ENCODE peak calls at places on chromosomes 6 and 20, in six cellular contexts. One of them, this sample, is unnamed.

GRCh38 chr20:48184229-48184628 is 398.9 kb upstream of the SULF2 start:
- DNase-seq in fibroblast of mammary gland: no peak
- DNase-seq in progenitor cell of endocrine pancreas: no peak
- DNase-seq in AG04450: no peak
- DNase-seq in tibial nerve: no peak
- DNase-seq in osteocyte: no peak
- DNase-seq in this sample: no peak

GRCh38 chr6:150214310-150214709 is 71.5 kb downstream of the PPP1R14C start:
- DNase-seq in tibial nerve: no peak
- DNase-seq in osteocyte: no peak
- DNase-seq in AG04450: no peak
- DNase-seq in fibroblast of mammary gland: no peak
- DNase-seq in progenitor cell of endocrine pancreas: no peak
- DNase-seq in this sample: no peak

GRCh38 chr20:6892729-6893128 is 125.2 kb downstream of the BMP2 start:
- DNase-seq in fibroblast of mammary gland: no peak
- DNase-seq in tibial nerve: no peak
- DNase-seq in AG04450: no peak
- DNase-seq in osteocyte: no peak
- DNase-seq in progenitor cell of endocrine pancreas: no peak
- DNase-seq in this sample: no peak

GRCh38 chr6:21537660-21538059 is 55.9 kb upstream of the SOX4 start:
- DNase-seq in progenitor cell of endocrine pancreas: no peak
- DNase-seq in fibroblast of mammary gland: no peak
- DNase-seq in osteocyte: no peak
- DNase-seq in AG04450: no peak
- DNase-seq in tibial nerve: no peak
- DNase-seq in this sample: no peak

GRCh38 chr6:128400875-128401274 is 119.5 kb downstream of the PTPRK start:
- DNase-seq in fibroblast of mammary gland: no peak
- DNase-seq in AG04450: no peak
- DNase-seq in osteocyte: no peak
- DNase-seq in progenitor cell of endocrine pancreas: no peak
- DNase-seq in tibial nerve: no peak
- DNase-seq in this sample: no peak

GRCh38 chr6:43952746-43953145 is 174.5 kb downstream of the MRPL14 start:
- DNase-seq in fibroblast of mammary gland: no peak
- DNase-seq in AG04450: no peak
- DNase-seq in progenitor cell of endocrine pancreas: no peak
- DNase-seq in osteocyte: peak; percentile 64
- DNase-seq in tibial nerve: no peak
- DNase-seq in this sample: no peak

GRCh38 chr6:111764238-111765182 is 108.7 kb downstream of the FYN start:
- DNase-seq in osteocyte: no peak
- DNase-seq in AG04450: no peak
- DNase-seq in fibroblast of mammary gland: no peak
- DNase-seq in progenitor cell of endocrine pancreas: no peak
- DNase-seq in tibial nerve: no peak
- DNase-seq in this sample: no peak

GRCh38 chr6:7974932-7975763 is 64.6 kb upstream of the TXNDC5 start:
- DNase-seq in AG04450: peak; percentile 42
- DNase-seq in osteocyte: no peak
- DNase-seq in tibial nerve: peak; percentile 39
- DNase-seq in fibroblast of mammary gland: peak; percentile 89
- DNase-seq in progenitor cell of endocrine pancreas: no peak
- DNase-seq in this sample: no peak

GRCh38 chr6:63888416-63888815 is 252.8 kb downstream of the PHF3 start:
- DNase-seq in AG04450: no peak
- DNase-seq in progenitor cell of endocrine pancreas: no peak
- DNase-seq in fibroblast of mammary gland: no peak
- DNase-seq in tibial nerve: no peak
- DNase-seq in osteocyte: no peak
- DNase-seq in this sample: no peak

GRCh38 chr6:122620902-122621301 is 10.7 kb downstream of the PKIB start:
- DNase-seq in progenitor cell of endocrine pancreas: no peak
- DNase-seq in osteocyte: no peak
- DNase-seq in AG04450: no peak
- DNase-seq in tibial nerve: no peak
- DNase-seq in fibroblast of mammary gland: peak; percentile 65
- DNase-seq in this sample: no peak

GRCh38 chr6:1498491-1499113 is 109.2 kb downstream of the FOXF2 start:
- DNase-seq in progenitor cell of endocrine pancreas: no peak
- DNase-seq in osteocyte: no peak
- DNase-seq in tibial nerve: no peak
- DNase-seq in fibroblast of mammary gland: peak; percentile 73
- DNase-seq in AG04450: no peak
- DNase-seq in this sample: no peak

GRCh38 chr6:29647927-29648642 is 8.8 kb upstream of the MOG start:
- DNase-seq in progenitor cell of endocrine pancreas: no peak
- DNase-seq in tibial nerve: no peak
- DNase-seq in AG04450: no peak
- DNase-seq in osteocyte: no peak
- DNase-seq in fibroblast of mammary gland: peak; percentile 54
- DNase-seq in this sample: no peak

GRCh38 chr6:157335829-157336228 is 12.5 kb upstream of the TMEM242 start:
- DNase-seq in progenitor cell of endocrine pancreas: no peak
- DNase-seq in fibroblast of mammary gland: no peak
- DNase-seq in osteocyte: no peak
- DNase-seq in AG04450: no peak
- DNase-seq in tibial nerve: no peak
- DNase-seq in this sample: no peak

GRCh38 chr20:57698191-57698866 is 11.5 kb downstream of the PMEPA1 start:
- DNase-seq in progenitor cell of endocrine pancreas: no peak
- DNase-seq in osteocyte: no peak
- DNase-seq in AG04450: peak; percentile 91
- DNase-seq in tibial nerve: no peak
- DNase-seq in fibroblast of mammary gland: peak; percentile 97
- DNase-seq in this sample: no peak

GRCh38 chr6:105204331-105204730 is 24.5 kb upstream of the POPDC3 start:
- DNase-seq in progenitor cell of endocrine pancreas: no peak
- DNase-seq in osteocyte: no peak
- DNase-seq in tibial nerve: no peak
- DNase-seq in fibroblast of mammary gland: peak; percentile 34
- DNase-seq in AG04450: no peak
- DNase-seq in this sample: no peak

GRCh38 chr6:18412073-18412472 is 24.9 kb downstream of the RNF144B start:
- DNase-seq in fibroblast of mammary gland: no peak
- DNase-seq in tibial nerve: no peak
- DNase-seq in progenitor cell of endocrine pancreas: no peak
- DNase-seq in osteocyte: no peak
- DNase-seq in AG04450: no peak
- DNase-seq in this sample: no peak

GRCh38 chr6:13159295-13159694 is 169.0 kb downstream of the TBC1D7 start:
- DNase-seq in AG04450: no peak
- DNase-seq in osteocyte: no peak
- DNase-seq in tibial nerve: peak; percentile 38
- DNase-seq in progenitor cell of endocrine pancreas: no peak
- DNase-seq in fibroblast of mammary gland: no peak
- DNase-seq in this sample: no peak

GRCh38 chr6:116971959-116972358 is 94.9 kb downstream of the RFX6 start:
- DNase-seq in fibroblast of mammary gland: peak; percentile 63
- DNase-seq in osteocyte: no peak
- DNase-seq in AG04450: no peak
- DNase-seq in progenitor cell of endocrine pancreas: no peak
- DNase-seq in tibial nerve: no peak
- DNase-seq in this sample: no peak
- TF ChIP-seq CTCF in fibroblast of mammary gland: peak; percentile 69
- TF ChIP-seq CTCF in osteocyte: peak; percentile 71
- TF ChIP-seq CTCF in AG04450: peak; percentile 67
- TF ChIP-seq CTCF in progenitor cell of endocrine pancreas: peak; percentile 86
- TF ChIP-seq CTCF in tibial nerve: peak; percentile 56
- TF ChIP-seq CTCF in this sample: peak; percentile 88

GRCh38 chr20:45082468-45082867 is 18.5 kb downstream of the KCNS1 start:
- DNase-seq in AG04450: no peak
- DNase-seq in progenitor cell of endocrine pancreas: no peak
- DNase-seq in osteocyte: no peak
- DNase-seq in fibroblast of mammary gland: no peak
- DNase-seq in tibial nerve: no peak
- DNase-seq in this sample: no peak

GRCh38 chr20:45077559-45077958 is 23.4 kb downstream of the KCNS1 start:
- DNase-seq in tibial nerve: no peak
- DNase-seq in AG04450: no peak
- DNase-seq in osteocyte: no peak
- DNase-seq in fibroblast of mammary gland: no peak
- DNase-seq in progenitor cell of endocrine pancreas: no peak
- DNase-seq in this sample: no peak

GRCh38 chr20:45085289-45085688 is 15.6 kb downstream of the KCNS1 start:
- DNase-seq in fibroblast of mammary gland: no peak
- DNase-seq in progenitor cell of endocrine pancreas: no peak
- DNase-seq in tibial nerve: no peak
- DNase-seq in osteocyte: no peak
- DNase-seq in AG04450: no peak
- DNase-seq in this sample: no peak

GRCh38 chr20:45083127-45083526 is 17.8 kb downstream of the KCNS1 start:
- DNase-seq in AG04450: no peak
- DNase-seq in osteocyte: no peak
- DNase-seq in progenitor cell of endocrine pancreas: no peak
- DNase-seq in tibial nerve: no peak
- DNase-seq in fibroblast of mammary gland: no peak
- DNase-seq in this sample: no peak

DNA sequence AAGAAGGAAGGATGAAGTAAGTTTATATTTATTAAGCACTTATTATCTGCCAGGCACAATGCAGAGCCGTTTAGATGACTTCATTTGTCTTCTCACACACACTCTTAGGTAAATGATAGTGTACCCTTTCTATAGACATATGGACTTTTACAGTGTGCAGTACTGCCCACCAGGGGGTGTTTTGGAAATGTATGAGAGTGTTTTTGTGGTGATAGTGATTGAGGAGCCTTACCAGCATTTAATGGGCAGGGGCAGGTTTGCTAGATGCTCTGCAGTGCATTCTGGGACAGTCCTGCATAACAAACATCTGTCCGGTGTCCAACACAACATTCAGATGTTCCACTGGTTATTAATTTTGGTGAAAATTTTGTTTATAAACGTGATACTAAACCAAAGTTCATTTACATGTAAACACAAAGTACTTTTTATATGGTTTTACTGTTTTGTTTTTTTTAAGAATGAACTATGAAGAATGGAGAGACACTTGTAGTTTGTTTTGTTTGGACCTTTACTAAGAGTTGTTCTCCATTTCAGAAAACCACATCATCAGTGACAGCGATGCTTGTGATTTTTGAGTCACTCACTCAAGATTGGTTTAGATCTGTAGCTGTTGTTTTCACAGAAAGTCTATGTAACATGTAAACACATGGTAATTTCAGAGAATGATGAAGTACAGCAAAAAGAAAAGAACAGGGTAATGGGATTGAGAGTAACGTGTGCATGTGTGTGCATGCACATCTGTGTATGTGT is 19.9 kb downstream of the KCNS1 start:
- DNase-seq in fibroblast of mammary gland: no peak
- DNase-seq in AG04450: no peak
- DNase-seq in tibial nerve: no peak
- DNase-seq in osteocyte: no peak
- DNase-seq in progenitor cell of endocrine pancreas: no peak
- DNase-seq in this sample: no peak
- TF ChIP-seq CTCF in fibroblast of mammary gland: peak; percentile 47
- TF ChIP-seq CTCF in AG04450: peak; percentile 66
- TF ChIP-seq CTCF in tibial nerve: no peak
- TF ChIP-seq CTCF in osteocyte: peak; percentile 54
- TF ChIP-seq CTCF in progenitor cell of endocrine pancreas: peak; percentile 43
- TF ChIP-seq CTCF in this sample: peak; percentile 62

GRCh38 chr6:322205-322930 is 30.1 kb downstream of the DUSP22 start:
- DNase-seq in tibial nerve: no peak
- DNase-seq in progenitor cell of endocrine pancreas: no peak
- DNase-seq in fibroblast of mammary gland: no peak
- DNase-seq in osteocyte: no peak
- DNase-seq in AG04450: no peak
- DNase-seq in this sample: no peak
- TF ChIP-seq CTCF in tibial nerve: no peak
- TF ChIP-seq CTCF in progenitor cell of endocrine pancreas: no peak
- TF ChIP-seq CTCF in fibroblast of mammary gland: peak; percentile 7
- TF ChIP-seq CTCF in osteocyte: no peak
- TF ChIP-seq CTCF in AG04450: no peak
- TF ChIP-seq CTCF in this sample: no peak

DNA sequence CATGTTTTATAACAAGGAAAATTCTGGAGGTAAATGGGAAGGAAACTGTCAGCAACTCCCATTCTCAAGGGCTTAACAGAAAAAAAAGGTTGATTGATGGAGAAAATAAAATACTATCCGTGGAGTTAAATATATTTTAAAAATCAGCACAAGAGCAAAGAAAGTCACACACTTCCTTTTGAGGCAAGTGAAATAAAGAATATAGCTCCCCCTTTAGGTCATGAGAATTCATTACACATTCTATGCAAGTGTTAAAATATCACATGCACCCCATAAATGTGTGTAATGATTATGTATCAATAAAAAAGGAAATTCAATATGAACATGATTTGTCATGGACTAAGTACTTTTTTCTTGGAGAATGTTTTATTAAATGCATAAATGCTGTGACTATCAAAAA is 349.2 kb downstream of the TPBG start:
- DNase-seq in progenitor cell of endocrine pancreas: no peak
- DNase-seq in AG04450: no peak
- DNase-seq in fibroblast of mammary gland: peak; percentile 6
- DNase-seq in tibial nerve: no peak
- DNase-seq in osteocyte: no peak
- DNase-seq in this sample: no peak
- TF ChIP-seq CTCF in progenitor cell of endocrine pancreas: peak; percentile 60
- TF ChIP-seq CTCF in AG04450: peak; percentile 39
- TF ChIP-seq CTCF in fibroblast of mammary gland: peak; percentile 42
- TF ChIP-seq CTCF in tibial nerve: no peak
- TF ChIP-seq CTCF in osteocyte: peak; percentile 46
- TF ChIP-seq CTCF in this sample: peak; percentile 68

DNA sequence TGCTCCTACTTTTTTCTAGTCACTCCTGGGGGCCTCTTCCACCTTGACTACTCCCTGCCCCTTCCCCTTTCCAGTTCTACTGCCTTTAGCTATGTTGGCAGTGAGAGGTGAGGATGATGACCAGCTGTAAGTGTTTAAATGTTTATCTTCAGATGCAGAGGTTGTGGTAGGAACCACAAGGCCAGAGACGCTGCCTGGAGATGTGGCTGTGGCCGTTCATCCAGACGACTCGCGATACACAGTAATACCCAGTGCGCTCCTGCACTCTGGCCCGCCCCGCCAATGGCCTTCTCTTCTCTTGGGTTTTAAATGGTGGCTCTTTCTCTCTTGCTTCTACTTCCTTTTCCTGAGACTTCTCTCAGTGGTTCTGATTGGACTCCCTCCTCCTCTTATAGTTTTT is 4.6 kb downstream of the VARS2 start:
- DNase-seq in fibroblast of mammary gland: no peak
- DNase-seq in tibial nerve: no peak
- DNase-seq in osteocyte: no peak
- DNase-seq in AG04450: no peak
- DNase-seq in progenitor cell of endocrine pancreas: no peak
- DNase-seq in this sample: no peak
- TF ChIP-seq CTCF in fibroblast of mammary gland: no peak
- TF ChIP-seq CTCF in tibial nerve: no peak
- TF ChIP-seq CTCF in osteocyte: no peak
- TF ChIP-seq CTCF in AG04450: no peak
- TF ChIP-seq CTCF in progenitor cell of endocrine pancreas: no peak
- TF ChIP-seq CTCF in this sample: no peak

GRCh38 chr20:33897313-33897912 is 86.3 kb downstream of the CHMP4B start:
- DNase-seq in progenitor cell of endocrine pancreas: no peak
- DNase-seq in osteocyte: no peak
- DNase-seq in fibroblast of mammary gland: no peak
- DNase-seq in tibial nerve: no peak
- DNase-seq in AG04450: no peak
- DNase-seq in this sample: no peak
- TF ChIP-seq CTCF in progenitor cell of endocrine pancreas: peak; percentile 52
- TF ChIP-seq CTCF in osteocyte: no peak
- TF ChIP-seq CTCF in fibroblast of mammary gland: no peak
- TF ChIP-seq CTCF in tibial nerve: no peak
- TF ChIP-seq CTCF in AG04450: no peak
- TF ChIP-seq CTCF in this sample: peak; percentile 61

This sample was measured in type B pancreatic cell.